ENCODE peak calls at places on chromosome X, in seven cellular contexts. Z, W, C, B, A, J and F are unnamed samples.

GRCh38 chrX:80929251-80929650 is 119.6 kb upstream of the BRWD3 start:
- DNase-seq in Z (no peak), B (no peak), C (no peak), W (no peak), A (no peak), J (no peak), F (no peak)

GRCh38 chrX:115560978-115561604 is at the start of gene PLS3:
- DNase-seq in J (peak; percentile 83), A (no peak), C (peak; percentile 87), Z (peak; percentile 56), W (peak; percentile 71), B (peak; percentile 64), F (no peak)

GRCh38 chrX:23398570-23398969 is 63.9 kb downstream of the PTCHD1 start:
- DNase-seq in Z (no peak), W (no peak), B (no peak), J (no peak), A (no peak), C (no peak), F (no peak)

GRCh38 chrX:131675596-131676194 is 131.8 kb downstream of the OR13H1 start:
- DNase-seq in B (no peak), Z (no peak), A (no peak), W (no peak), J (no peak), C (no peak), F (no peak)

GRCh38 chrX:47796433-47796906 is 40.2 kb upstream of the ZNF81 start:
- DNase-seq in A (no peak), C (no peak), W (no peak), B (no peak), J (no peak), Z (peak; percentile 10), F (no peak)

GRCh38 chrX:53831662-53832635 is 145.4 kb upstream of the HUWE1 start:
- DNase-seq in Z (peak; percentile 0), W (no peak), C (no peak), A (no peak), B (peak; percentile 10), J (peak; percentile 40), F (peak; percentile 6)

GRCh38 chrX:19625612-19626011 is 110.3 kb upstream of the MAP3K15 start:
- DNase-seq in Z (no peak), W (no peak), B (no peak), C (no peak), A (no peak), J (no peak), F (no peak)

GRCh38 chrX:36856849-36857248 is 151.3 kb upstream of the FAM47C start:
- DNase-seq in B (no peak), W (no peak), Z (no peak), A (no peak), C (no peak), J (no peak), F (no peak)

GRCh38 chrX:13491061-13491460 is 78.3 kb upstream of the EGFL6 start:
- DNase-seq in B (no peak), J (no peak), C (no peak), Z (no peak), A (no peak), W (no peak), F (no peak)

GRCh38 chrX:103398321-103398937 is 22.1 kb downstream of the BEX3 start:
- DNase-seq in J (peak; percentile 6), B (no peak), Z (peak; percentile 59), W (no peak), A (no peak), C (no peak), F (no peak)

GRCh38 chrX:48487362-48487785 is 11.4 kb downstream of the FTSJ1 start:
- DNase-seq in C (no peak), A (no peak), W (no peak), B (no peak), Z (peak; percentile 91), J (no peak), F (no peak)

GRCh38 chrX:115968436-115969252 is 201.9 kb upstream of the AGTR2 start:
- DNase-seq in Z (no peak), W (peak; percentile 42), C (peak; percentile 58), J (peak; percentile 40), B (peak; percentile 5), A (no peak), F (no peak)